ENCODE peak calls at places on chromosomes 5 and 9, in eight cellular contexts. One of them, this sample, is unnamed.

GRCh38 chr9:135023816-135024405 is 63.6 kb upstream of the OLFM1 start:
- DNase-seq in breast epithelium: no peak
- DNase-seq in astrocyte of the cerebellum: no peak
- DNase-seq in A549: no peak
- DNase-seq in spleen: no peak
- DNase-seq in uterus: no peak
- DNase-seq in AG09309: no peak
- DNase-seq in mammary epithelial cell: peak
- DNase-seq in this sample: no peak

GRCh38 chr5:103941554-103941953 is 379.0 kb upstream of the NUDT12 start:
- DNase-seq in spleen: no peak
- DNase-seq in mammary epithelial cell: no peak
- DNase-seq in breast epithelium: no peak
- DNase-seq in astrocyte of the cerebellum: no peak
- DNase-seq in uterus: no peak
- DNase-seq in A549: no peak
- DNase-seq in AG09309: no peak
- DNase-seq in this sample: no peak

GRCh38 chr5:131171276-131171815 is 602 bp downstream of the LYRM7 start:
- DNase-seq in mammary epithelial cell: peak
- DNase-seq in uterus: no peak
- DNase-seq in breast epithelium: no peak
- DNase-seq in spleen: no peak
- DNase-seq in AG09309: no peak
- DNase-seq in A549: no peak
- DNase-seq in astrocyte of the cerebellum: no peak
- DNase-seq in this sample: no peak

GRCh38 chr5:107594253-107595045 is 76.3 kb downstream of the EFNA5 start:
- DNase-seq in uterus: no peak
- DNase-seq in A549: no peak
- DNase-seq in spleen: no peak
- DNase-seq in breast epithelium: no peak
- DNase-seq in mammary epithelial cell: peak
- DNase-seq in astrocyte of the cerebellum: no peak
- DNase-seq in AG09309: no peak
- DNase-seq in this sample: no peak

GRCh38 chr5:165393839-165394238 is 1888.4 kb downstream of the MAT2B start:
- DNase-seq in spleen: no peak
- DNase-seq in A549: no peak
- DNase-seq in astrocyte of the cerebellum: no peak
- DNase-seq in uterus: no peak
- DNase-seq in breast epithelium: no peak
- DNase-seq in mammary epithelial cell: no peak
- DNase-seq in AG09309: no peak
- DNase-seq in this sample: no peak

GRCh38 chr5:54804521-54804920 is 180.9 kb downstream of the ESM1 start:
- DNase-seq in AG09309: no peak
- DNase-seq in spleen: no peak
- DNase-seq in breast epithelium: no peak
- DNase-seq in uterus: no peak
- DNase-seq in astrocyte of the cerebellum: no peak
- DNase-seq in mammary epithelial cell: no peak
- DNase-seq in A549: no peak
- DNase-seq in this sample: no peak

GRCh38 chr9:109765821-109766220 is 14.2 kb upstream of the PALM2AKAP2 start:
- DNase-seq in mammary epithelial cell: no peak
- DNase-seq in uterus: no peak
- DNase-seq in astrocyte of the cerebellum: no peak
- DNase-seq in spleen: no peak
- DNase-seq in AG09309: no peak
- DNase-seq in A549: no peak
- DNase-seq in breast epithelium: no peak
- DNase-seq in this sample: no peak

GRCh38 chr9:89941875-89942274 is 337.1 kb downstream of the GADD45G start:
- DNase-seq in mammary epithelial cell: peak
- DNase-seq in spleen: no peak
- DNase-seq in astrocyte of the cerebellum: peak
- DNase-seq in breast epithelium: no peak
- DNase-seq in A549: peak
- DNase-seq in AG09309: peak
- DNase-seq in uterus: peak
- DNase-seq in this sample: no peak

GRCh38 chr9:98230354-98230753 is 25.1 kb downstream of the TBC1D2 start:
- DNase-seq in AG09309: no peak
- DNase-seq in breast epithelium: no peak
- DNase-seq in A549: no peak
- DNase-seq in uterus: no peak
- DNase-seq in mammary epithelial cell: no peak
- DNase-seq in astrocyte of the cerebellum: no peak
- DNase-seq in spleen: no peak
- DNase-seq in this sample: no peak

GRCh38 chr5:17238521-17239041 is 21.1 kb downstream of the BASP1 start:
- DNase-seq in mammary epithelial cell: peak
- DNase-seq in uterus: no peak
- DNase-seq in A549: no peak
- DNase-seq in breast epithelium: no peak
- DNase-seq in spleen: no peak
- DNase-seq in astrocyte of the cerebellum: no peak
- DNase-seq in AG09309: no peak
- DNase-seq in this sample: no peak

GRCh38 chr5:133610489-133611356 is 1.6 kb downstream of the FSTL4 start:
- DNase-seq in AG09309: no peak
- DNase-seq in spleen: peak
- DNase-seq in breast epithelium: peak
- DNase-seq in A549: peak
- DNase-seq in astrocyte of the cerebellum: no peak
- DNase-seq in uterus: no peak
- DNase-seq in mammary epithelial cell: peak
- DNase-seq in this sample: no peak

GRCh38 chr5:142600611-142601360 is 85.1 kb downstream of the FGF1 start:
- DNase-seq in uterus: peak
- DNase-seq in breast epithelium: no peak
- DNase-seq in spleen: no peak
- DNase-seq in astrocyte of the cerebellum: peak
- DNase-seq in AG09309: no peak
- DNase-seq in A549: peak
- DNase-seq in mammary epithelial cell: no peak
- DNase-seq in this sample: no peak

GRCh38 chr5:8094304-8094703 is 225.4 kb downstream of the MTRR start:
- DNase-seq in breast epithelium: no peak
- DNase-seq in AG09309: no peak
- DNase-seq in uterus: no peak
- DNase-seq in A549: no peak
- DNase-seq in mammary epithelial cell: no peak
- DNase-seq in astrocyte of the cerebellum: no peak
- DNase-seq in spleen: no peak
- DNase-seq in this sample: no peak

GRCh38 chr5:90201923-90202322 is 207.6 kb downstream of the CETN3 start:
- DNase-seq in breast epithelium: no peak
- DNase-seq in A549: no peak
- DNase-seq in uterus: no peak
- DNase-seq in spleen: no peak
- DNase-seq in astrocyte of the cerebellum: peak
- DNase-seq in AG09309: no peak
- DNase-seq in mammary epithelial cell: peak
- DNase-seq in this sample: no peak

GRCh38 chr9:87711857-87712800 is 13.8 kb upstream of the CTSL start:
- DNase-seq in uterus: no peak
- DNase-seq in breast epithelium: no peak
- DNase-seq in astrocyte of the cerebellum: no peak
- DNase-seq in A549: peak
- DNase-seq in mammary epithelial cell: peak
- DNase-seq in spleen: no peak
- DNase-seq in AG09309: peak
- DNase-seq in this sample: peak

GRCh38 chr9:75389096-75389495 is 300.8 kb downstream of the OSTF1 start:
- DNase-seq in breast epithelium: no peak
- DNase-seq in astrocyte of the cerebellum: peak
- DNase-seq in uterus: no peak
- DNase-seq in A549: no peak
- DNase-seq in mammary epithelial cell: no peak
- DNase-seq in AG09309: no peak
- DNase-seq in spleen: no peak
- DNase-seq in this sample: no peak

GRCh38 chr9:131227112-131228058 is 48.9 kb downstream of the FAM78A start:
- DNase-seq in A549: peak
- DNase-seq in uterus: no peak
- DNase-seq in spleen: no peak
- DNase-seq in AG09309: no peak
- DNase-seq in astrocyte of the cerebellum: no peak
- DNase-seq in breast epithelium: no peak
- DNase-seq in mammary epithelial cell: no peak
- DNase-seq in this sample: peak

GRCh38 chr9:34501889-34502425 is 20.8 kb downstream of the ENHO start:
- DNase-seq in astrocyte of the cerebellum: peak
- DNase-seq in breast epithelium: peak
- DNase-seq in uterus: peak
- DNase-seq in mammary epithelial cell: no peak
- DNase-seq in A549: no peak
- DNase-seq in AG09309: peak
- DNase-seq in spleen: no peak
- DNase-seq in this sample: no peak

GRCh38 chr9:121599186-121599871 is 52.1 kb upstream of the DAB2IP start:
- DNase-seq in A549: peak
- DNase-seq in mammary epithelial cell: peak
- DNase-seq in astrocyte of the cerebellum: no peak
- DNase-seq in spleen: no peak
- DNase-seq in AG09309: no peak
- DNase-seq in uterus: peak
- DNase-seq in breast epithelium: peak
- DNase-seq in this sample: no peak

GRCh38 chr5:67214036-67214435 is 17.4 kb upstream of the CD180 start:
- DNase-seq in astrocyte of the cerebellum: no peak
- DNase-seq in spleen: no peak
- DNase-seq in uterus: no peak
- DNase-seq in A549: no peak
- DNase-seq in breast epithelium: no peak
- DNase-seq in AG09309: no peak
- DNase-seq in mammary epithelial cell: peak
- DNase-seq in this sample: no peak

GRCh38 chr5:67211926-67212325 is 15.3 kb upstream of the CD180 start:
- DNase-seq in uterus: no peak
- DNase-seq in spleen: no peak
- DNase-seq in astrocyte of the cerebellum: no peak
- DNase-seq in breast epithelium: no peak
- DNase-seq in A549: peak
- DNase-seq in mammary epithelial cell: peak
- DNase-seq in AG09309: peak
- DNase-seq in this sample: no peak

GRCh38 chr5:67215592-67216471 is 19.2 kb upstream of the CD180 start:
- DNase-seq in spleen: peak
- DNase-seq in breast epithelium: peak
- DNase-seq in mammary epithelial cell: no peak
- DNase-seq in uterus: peak
- DNase-seq in astrocyte of the cerebellum: no peak
- DNase-seq in AG09309: no peak
- DNase-seq in A549: no peak
- DNase-seq in this sample: no peak

GRCh38 chr5:67209141-67209771 is 12.7 kb upstream of the CD180 start:
- DNase-seq in AG09309: peak
- DNase-seq in astrocyte of the cerebellum: peak
- DNase-seq in breast epithelium: peak
- DNase-seq in A549: peak
- DNase-seq in uterus: peak
- DNase-seq in mammary epithelial cell: peak
- DNase-seq in spleen: peak
- DNase-seq in this sample: no peak

DNA sequence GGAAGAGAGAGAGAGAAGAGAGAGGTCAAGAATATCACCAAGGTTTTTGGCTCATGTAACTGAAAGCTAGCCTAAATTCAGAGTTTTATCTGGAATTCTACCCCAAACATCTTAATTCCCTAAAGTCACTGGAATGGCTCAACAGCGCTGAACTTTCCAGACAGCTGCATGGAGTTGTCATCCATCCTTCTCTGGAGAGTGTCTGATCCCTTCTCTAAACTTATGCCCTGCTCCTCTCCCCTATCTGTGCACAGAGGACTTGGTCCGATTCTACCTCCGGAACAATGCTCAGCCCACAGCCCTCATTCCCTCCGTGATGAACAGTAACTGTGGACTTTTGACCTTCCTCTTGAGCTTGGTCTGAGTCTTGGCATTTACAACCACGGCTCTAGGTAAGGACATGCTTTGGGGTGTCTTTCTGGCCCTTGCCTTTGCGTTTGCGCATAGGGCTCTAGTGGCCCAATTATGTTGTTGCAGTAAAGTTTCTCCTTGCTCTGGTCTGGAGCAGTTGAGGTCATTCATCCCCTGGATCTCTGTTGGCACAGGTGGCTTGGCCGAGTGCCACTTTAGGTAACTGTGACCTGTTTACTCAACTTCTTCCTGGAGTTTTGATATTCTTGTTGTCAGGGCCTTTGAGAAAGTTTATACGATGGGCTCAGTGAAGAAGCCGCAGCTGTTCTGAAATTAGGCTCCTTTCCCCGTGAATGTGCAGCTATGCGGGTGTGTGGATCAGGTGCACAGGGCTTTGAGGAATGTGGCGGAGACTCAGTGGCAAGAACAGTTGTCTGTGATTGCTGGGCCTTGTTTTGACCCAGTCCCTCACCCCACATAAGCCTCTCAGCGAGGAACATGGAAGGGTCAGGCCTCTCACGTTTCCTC is 18.4 kb upstream of the CD180 start:
- DNase-seq in spleen: no peak
- DNase-seq in astrocyte of the cerebellum: no peak
- DNase-seq in mammary epithelial cell: no peak
- DNase-seq in AG09309: no peak
- DNase-seq in breast epithelium: peak
- DNase-seq in A549: no peak
- DNase-seq in uterus: no peak
- DNase-seq in this sample: no peak
- TF ChIP-seq CTCF in spleen: no peak
- TF ChIP-seq CTCF in astrocyte of the cerebellum: no peak
- TF ChIP-seq CTCF in mammary epithelial cell: no peak
- TF ChIP-seq CTCF in AG09309: no peak
- TF ChIP-seq CTCF in breast epithelium: peak
- TF ChIP-seq CTCF in A549: no peak
- TF ChIP-seq CTCF in uterus: no peak
- TF ChIP-seq CTCF in this sample: no peak

GRCh38 chr5:127280494-127281220 is 9.9 kb upstream of the MEGF10 start:
- DNase-seq in breast epithelium: no peak
- DNase-seq in spleen: no peak
- DNase-seq in uterus: no peak
- DNase-seq in A549: no peak
- DNase-seq in AG09309: no peak
- DNase-seq in astrocyte of the cerebellum: no peak
- DNase-seq in mammary epithelial cell: no peak
- DNase-seq in this sample: no peak
- TF ChIP-seq CTCF in breast epithelium: no peak
- TF ChIP-seq CTCF in spleen: no peak
- TF ChIP-seq CTCF in uterus: no peak
- TF ChIP-seq CTCF in A549: no peak
- TF ChIP-seq CTCF in AG09309: peak
- TF ChIP-seq CTCF in astrocyte of the cerebellum: no peak
- TF ChIP-seq CTCF in mammary epithelial cell: no peak
- TF ChIP-seq CTCF in this sample: no peak

GRCh38 chr5:140875085-140876065 is at the start of gene PCDHA12:
- DNase-seq in astrocyte of the cerebellum: no peak
- DNase-seq in A549: peak
- DNase-seq in breast epithelium: no peak
- DNase-seq in spleen: no peak
- DNase-seq in mammary epithelial cell: no peak
- DNase-seq in uterus: no peak
- DNase-seq in AG09309: no peak
- DNase-seq in this sample: no peak
- TF ChIP-seq CTCF in astrocyte of the cerebellum: no peak
- TF ChIP-seq CTCF in A549: peak
- TF ChIP-seq CTCF in breast epithelium: no peak
- TF ChIP-seq CTCF in spleen: no peak
- TF ChIP-seq CTCF in mammary epithelial cell: peak
- TF ChIP-seq CTCF in uterus: no peak
- TF ChIP-seq CTCF in AG09309: no peak
- TF ChIP-seq CTCF in this sample: no peak

GRCh38 chr5:138082033-138082432 is 1.8 kb upstream of the WNT8A start:
- DNase-seq in AG09309: no peak
- DNase-seq in uterus: no peak
- DNase-seq in breast epithelium: no peak
- DNase-seq in A549: no peak
- DNase-seq in mammary epithelial cell: no peak
- DNase-seq in spleen: peak
- DNase-seq in astrocyte of the cerebellum: no peak
- DNase-seq in this sample: no peak
- TF ChIP-seq CTCF in AG09309: no peak
- TF ChIP-seq CTCF in uterus: no peak
- TF ChIP-seq CTCF in breast epithelium: no peak
- TF ChIP-seq CTCF in A549: no peak
- TF ChIP-seq CTCF in mammary epithelial cell: no peak
- TF ChIP-seq CTCF in spleen: no peak
- TF ChIP-seq CTCF in astrocyte of the cerebellum: no peak
- TF ChIP-seq CTCF in this sample: no peak